ENCODE peak calls at places on chromosomes 16 and 17, in four cellular contexts. One of them, this sample, is unnamed.

GRCh38 chr17:43085489-43085888 is 39.7 kb downstream of the BRCA1 start:
- DNase-seq in GM12878: no peak
- DNase-seq in K562: no peak
- DNase-seq in A549: peak; percentile 46
- DNase-seq in this sample: peak; percentile 9

GRCh38 chr17:38604479-38605229 is 1.1 kb downstream of the SRCIN1 start:
- DNase-seq in K562: peak; percentile 85
- DNase-seq in GM12878: no peak
- DNase-seq in A549: peak; percentile 48
- DNase-seq in this sample: peak; percentile 36

GRCh38 chr16:66443269-66443652 is 16.2 kb downstream of the BEAN1 start:
- DNase-seq in K562: no peak
- DNase-seq in GM12878: no peak
- DNase-seq in A549: no peak
- DNase-seq in this sample: no peak

GRCh38 chr17:60646701-60647100 is 30.9 kb upstream of the BCAS3 start:
- DNase-seq in K562: no peak
- DNase-seq in A549: no peak
- DNase-seq in GM12878: no peak
- DNase-seq in this sample: no peak

GRCh38 chr16:54584121-54584520 is 297.5 kb upstream of the IRX3 start:
- DNase-seq in K562: no peak
- DNase-seq in A549: no peak
- DNase-seq in GM12878: no peak
- DNase-seq in this sample: no peak

GRCh38 chr16:57591870-57592485 is 36.5 kb upstream of the ADGRG1 start:
- DNase-seq in GM12878: no peak
- DNase-seq in A549: no peak
- DNase-seq in K562: no peak
- DNase-seq in this sample: no peak

GRCh38 chr17:77427471-77427991 is 286.8 kb downstream of the SEC14L1 start:
- DNase-seq in K562: peak; percentile 47
- DNase-seq in GM12878: no peak
- DNase-seq in A549: peak; percentile 61
- DNase-seq in this sample: no peak

GRCh38 chr17:17545031-17545820 is 46.3 kb downstream of the PEMT start:
- DNase-seq in GM12878: no peak
- DNase-seq in A549: no peak
- DNase-seq in K562: no peak
- DNase-seq in this sample: no peak

GRCh38 chr17:14320734-14321475 is 20.0 kb downstream of the HS3ST3B1 start:
- DNase-seq in A549: no peak
- DNase-seq in K562: no peak
- DNase-seq in GM12878: no peak
- DNase-seq in this sample: no peak

GRCh38 chr16:64545769-64546168 is 576.1 kb downstream of the CDH11 start:
- DNase-seq in A549: no peak
- DNase-seq in GM12878: no peak
- DNase-seq in K562: no peak
- DNase-seq in this sample: no peak

GRCh38 chr17:74527081-74527480 is 4.2 kb downstream of the CD300LB start:
- DNase-seq in A549: no peak
- DNase-seq in GM12878: no peak
- DNase-seq in K562: no peak
- DNase-seq in this sample: no peak

GRCh38 chr16:70416748-70417616 is 21.9 kb downstream of the ST3GAL2 start:
- DNase-seq in A549: no peak
- DNase-seq in K562: peak; percentile 42
- DNase-seq in GM12878: no peak
- DNase-seq in this sample: peak; percentile 58

GRCh38 chr16:31105677-31106213 is 2.4 kb upstream of the BCKDK start:
- DNase-seq in A549: peak; percentile 82
- DNase-seq in K562: peak; percentile 87
- DNase-seq in GM12878: no peak
- DNase-seq in this sample: peak; percentile 79
- TF ChIP-seq POLR2AphosphoS2 in A549: no peak
- TF ChIP-seq POLR2AphosphoS2 in K562: no peak
- TF ChIP-seq POLR2AphosphoS2 in GM12878: no peak
- TF ChIP-seq POLR2AphosphoS2 in this sample: no peak

GRCh38 chr17:31525801-31526549 is 134.5 kb downstream of the RAB11FIP4 start:
- DNase-seq in GM12878: no peak
- DNase-seq in A549: peak; percentile 66
- DNase-seq in K562: peak; percentile 47
- DNase-seq in this sample: peak; percentile 24
- TF ChIP-seq POLR2AphosphoS2 in GM12878: no peak
- TF ChIP-seq POLR2AphosphoS2 in A549: no peak
- TF ChIP-seq POLR2AphosphoS2 in K562: no peak
- TF ChIP-seq POLR2AphosphoS2 in this sample: no peak

GRCh38 chr17:33523577-33523981 is 230.5 kb upstream of the ASIC2 start:
- DNase-seq in A549: no peak
- DNase-seq in GM12878: no peak
- DNase-seq in K562: no peak
- DNase-seq in this sample: no peak

GRCh38 chr17:33522623-33523022 is 229.5 kb upstream of the ASIC2 start:
- DNase-seq in A549: no peak
- DNase-seq in K562: peak; percentile 40
- DNase-seq in GM12878: no peak
- DNase-seq in this sample: no peak

GRCh38 chr17:33521784-33522183 is 228.7 kb upstream of the ASIC2 start:
- DNase-seq in K562: peak; percentile 24
- DNase-seq in A549: no peak
- DNase-seq in GM12878: no peak
- DNase-seq in this sample: no peak

GRCh38 chr17:33519692-33520091 is 226.6 kb upstream of the ASIC2 start:
- DNase-seq in GM12878: no peak
- DNase-seq in K562: peak; percentile 11
- DNase-seq in A549: no peak
- DNase-seq in this sample: no peak

DNA sequence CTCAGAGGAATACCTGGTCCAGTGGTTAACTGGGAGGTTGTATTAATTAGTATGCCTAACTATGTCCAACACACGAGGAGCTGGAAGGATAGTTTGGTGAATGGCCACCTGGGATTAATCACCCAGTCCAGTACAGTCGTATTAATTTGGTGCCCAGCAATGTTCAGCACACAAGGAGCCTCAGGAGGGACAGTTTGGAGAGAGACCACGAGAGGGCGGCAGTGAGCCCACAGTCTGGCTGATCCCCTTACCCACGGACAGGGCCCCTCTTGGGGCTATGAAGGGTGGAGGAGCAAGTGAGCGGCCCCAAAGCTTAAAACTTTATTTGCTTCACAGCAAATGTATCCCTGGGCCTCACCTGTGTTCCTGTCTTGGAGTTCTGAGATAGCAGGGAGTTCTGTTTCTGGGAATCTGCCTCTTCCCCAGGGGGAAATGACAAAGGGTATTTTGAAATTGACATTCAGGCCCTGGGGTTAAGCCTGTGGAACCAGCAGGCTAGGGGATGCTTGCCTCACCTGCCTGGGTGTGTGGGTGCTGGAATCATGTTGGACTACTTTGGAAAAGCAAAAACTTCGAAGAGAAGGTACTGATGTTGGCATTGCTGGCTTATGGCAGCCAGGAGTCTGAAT is 227.4 kb upstream of the ASIC2 start:
- DNase-seq in GM12878: no peak
- DNase-seq in A549: peak; percentile 46
- DNase-seq in K562: peak; percentile 82
- DNase-seq in this sample: peak; percentile 23
- TF ChIP-seq POLR2AphosphoS2 in GM12878: no peak
- TF ChIP-seq POLR2AphosphoS2 in A549: no peak
- TF ChIP-seq POLR2AphosphoS2 in K562: no peak
- TF ChIP-seq POLR2AphosphoS2 in this sample: no peak

GRCh38 chr17:10927712-10928111 is 89.8 kb upstream of the PIRT start:
- DNase-seq in A549: no peak
- DNase-seq in K562: no peak
- DNase-seq in GM12878: no peak
- DNase-seq in this sample: no peak
- TF ChIP-seq POLR2AphosphoS2 in A549: no peak
- TF ChIP-seq POLR2AphosphoS2 in K562: no peak
- TF ChIP-seq POLR2AphosphoS2 in GM12878: no peak
- TF ChIP-seq POLR2AphosphoS2 in this sample: no peak

GRCh38 chr16:10086620-10087019 is 95.6 kb downstream of the GRIN2A start:
- DNase-seq in A549: no peak
- DNase-seq in K562: no peak
- DNase-seq in GM12878: no peak
- DNase-seq in this sample: no peak

GRCh38 chr16:10090816-10091215 is 91.4 kb downstream of the GRIN2A start:
- DNase-seq in A549: no peak
- DNase-seq in K562: no peak
- DNase-seq in GM12878: no peak
- DNase-seq in this sample: no peak

GRCh38 chr16:10085078-10085798 is 97.0 kb downstream of the GRIN2A start:
- DNase-seq in K562: no peak
- DNase-seq in GM12878: no peak
- DNase-seq in A549: no peak
- DNase-seq in this sample: no peak

GRCh38 chr16:10087151-10087550 is 95.1 kb downstream of the GRIN2A start:
- DNase-seq in GM12878: no peak
- DNase-seq in K562: no peak
- DNase-seq in A549: no peak
- DNase-seq in this sample: no peak

DNA sequence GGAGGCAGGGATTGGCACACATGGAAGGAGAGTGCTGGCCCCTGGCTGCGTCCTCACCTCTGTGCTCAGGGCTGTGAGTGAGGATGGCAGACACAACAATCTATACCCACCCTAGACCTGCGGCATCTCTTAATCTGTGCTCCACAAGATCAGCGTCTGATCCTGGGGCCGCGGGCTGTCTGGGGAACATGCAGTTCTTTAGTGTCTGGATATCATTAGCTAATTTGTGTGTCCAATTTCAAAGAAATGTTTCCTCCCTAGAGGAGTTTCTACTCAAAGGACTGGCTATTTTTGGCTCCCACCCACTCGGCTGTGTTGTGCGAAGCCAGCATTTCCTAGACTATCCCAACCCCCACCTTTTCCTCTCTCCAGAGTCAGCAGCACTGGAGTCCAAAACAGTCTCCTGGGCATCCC is 93.8 kb downstream of the GRIN2A start:
- DNase-seq in A549: no peak
- DNase-seq in GM12878: no peak
- DNase-seq in K562: no peak
- DNase-seq in this sample: no peak
- TF ChIP-seq POLR2AphosphoS2 in A549: no peak
- TF ChIP-seq POLR2AphosphoS2 in GM12878: no peak
- TF ChIP-seq POLR2AphosphoS2 in K562: no peak
- TF ChIP-seq POLR2AphosphoS2 in this sample: no peak

This sample was measured in HepG2.